ENCODE peak calls at places on chromosomes 6 and 20, in nine cellular contexts. One of them, this sample, is unnamed.
A peak's percentile ranks its signal among the peaks of the same experiment; 100 is the strongest.

GRCh38 chr20:6590891-6591679 is 176.4 kb upstream of the BMP2 start:
- DNase-seq in CD8-positive, alpha-beta T cell: no peak
- DNase-seq in left ventricle myocardium inferior: no peak
- DNase-seq in fibroblast of lung: peak; percentile 91
- DNase-seq in endothelial cell: no peak
- DNase-seq in AG10803: peak; percentile 73
- DNase-seq in LNCaP clone FGC: peak; percentile 32
- DNase-seq in GM13976: no peak
- DNase-seq in progenitor cell of endocrine pancreas: no peak
- DNase-seq in this sample: no peak

GRCh38 chr6:108896111-108896661 is 48.0 kb downstream of the ARMC2 start:
- DNase-seq in CD8-positive, alpha-beta T cell: no peak
- DNase-seq in left ventricle myocardium inferior: no peak
- DNase-seq in fibroblast of lung: peak; percentile 94
- DNase-seq in endothelial cell: no peak
- DNase-seq in AG10803: peak; percentile 94
- DNase-seq in LNCaP clone FGC: no peak
- DNase-seq in GM13976: no peak
- DNase-seq in progenitor cell of endocrine pancreas: no peak
- DNase-seq in this sample: no peak

GRCh38 chr6:35367646-35368037 is 25.3 kb downstream of the PPARD start:
- DNase-seq in CD8-positive, alpha-beta T cell: no peak
- DNase-seq in left ventricle myocardium inferior: no peak
- DNase-seq in fibroblast of lung: no peak
- DNase-seq in endothelial cell: no peak
- DNase-seq in AG10803: no peak
- DNase-seq in LNCaP clone FGC: no peak
- DNase-seq in GM13976: no peak
- DNase-seq in progenitor cell of endocrine pancreas: no peak
- DNase-seq in this sample: no peak

GRCh38 chr6:166929534-166930189 is 26.7 kb downstream of the RNASET2 start:
- DNase-seq in CD8-positive, alpha-beta T cell: no peak
- DNase-seq in left ventricle myocardium inferior: no peak
- DNase-seq in fibroblast of lung: no peak
- DNase-seq in endothelial cell: no peak
- DNase-seq in AG10803: no peak
- DNase-seq in LNCaP clone FGC: peak; percentile 17
- DNase-seq in GM13976: peak; percentile 30
- DNase-seq in progenitor cell of endocrine pancreas: no peak
- DNase-seq in this sample: no peak

GRCh38 chr6:168096271-168096764 is 17.3 kb upstream of the FRMD1 start:
- DNase-seq in CD8-positive, alpha-beta T cell: no peak
- DNase-seq in left ventricle myocardium inferior: peak; percentile 11
- DNase-seq in fibroblast of lung: no peak
- DNase-seq in endothelial cell: no peak
- DNase-seq in AG10803: no peak
- DNase-seq in LNCaP clone FGC: no peak
- DNase-seq in GM13976: no peak
- DNase-seq in progenitor cell of endocrine pancreas: no peak
- DNase-seq in this sample: no peak

GRCh38 chr20:17928211-17928611 is 40.4 kb downstream of the SNX5 start:
- DNase-seq in CD8-positive, alpha-beta T cell: no peak
- DNase-seq in left ventricle myocardium inferior: no peak
- DNase-seq in fibroblast of lung: no peak
- DNase-seq in endothelial cell: no peak
- DNase-seq in AG10803: no peak
- DNase-seq in LNCaP clone FGC: no peak
- DNase-seq in GM13976: no peak
- DNase-seq in progenitor cell of endocrine pancreas: no peak
- DNase-seq in this sample: no peak

GRCh38 chr6:169292340-169293124 is 38.9 kb upstream of the THBS2 start:
- DNase-seq in CD8-positive, alpha-beta T cell: no peak
- DNase-seq in left ventricle myocardium inferior: no peak
- DNase-seq in fibroblast of lung: peak; percentile 93
- DNase-seq in endothelial cell: no peak
- DNase-seq in AG10803: peak; percentile 95
- DNase-seq in LNCaP clone FGC: no peak
- DNase-seq in GM13976: no peak
- DNase-seq in progenitor cell of endocrine pancreas: no peak
- DNase-seq in this sample: no peak

GRCh38 chr6:120935007-120935406 is 399.3 kb downstream of the TBC1D32 start:
- DNase-seq in CD8-positive, alpha-beta T cell: no peak
- DNase-seq in left ventricle myocardium inferior: no peak
- DNase-seq in fibroblast of lung: no peak
- DNase-seq in endothelial cell: no peak
- DNase-seq in AG10803: no peak
- DNase-seq in LNCaP clone FGC: no peak
- DNase-seq in GM13976: no peak
- DNase-seq in progenitor cell of endocrine pancreas: no peak
- DNase-seq in this sample: no peak

GRCh38 chr20:37577972-37578371 is 50.3 kb upstream of the BLCAP start:
- DNase-seq in CD8-positive, alpha-beta T cell: no peak
- DNase-seq in left ventricle myocardium inferior: no peak
- DNase-seq in fibroblast of lung: no peak
- DNase-seq in endothelial cell: no peak
- DNase-seq in AG10803: no peak
- DNase-seq in LNCaP clone FGC: no peak
- DNase-seq in GM13976: no peak
- DNase-seq in progenitor cell of endocrine pancreas: no peak
- DNase-seq in this sample: no peak

GRCh38 chr6:160036790-160037206 is 67.9 kb downstream of the IGF2R start:
- DNase-seq in CD8-positive, alpha-beta T cell: no peak
- DNase-seq in left ventricle myocardium inferior: peak; percentile 38
- DNase-seq in fibroblast of lung: peak; percentile 85
- DNase-seq in endothelial cell: no peak
- DNase-seq in AG10803: peak; percentile 88
- DNase-seq in LNCaP clone FGC: no peak
- DNase-seq in GM13976: no peak
- DNase-seq in progenitor cell of endocrine pancreas: no peak
- DNase-seq in this sample: no peak

GRCh38 chr6:112571886-112572285 is 224.8 kb downstream of the RFPL4B start:
- DNase-seq in CD8-positive, alpha-beta T cell: no peak
- DNase-seq in left ventricle myocardium inferior: no peak
- DNase-seq in fibroblast of lung: peak; percentile 97
- DNase-seq in endothelial cell: no peak
- DNase-seq in AG10803: peak; percentile 90
- DNase-seq in LNCaP clone FGC: peak; percentile 21
- DNase-seq in GM13976: no peak
- DNase-seq in progenitor cell of endocrine pancreas: no peak
- DNase-seq in this sample: no peak

GRCh38 chr20:63739129-63740069 is at the start of gene SLC2A4RG:
- DNase-seq in CD8-positive, alpha-beta T cell: peak; percentile 66
- DNase-seq in left ventricle myocardium inferior: peak; percentile 84
- DNase-seq in fibroblast of lung: peak; percentile 63
- DNase-seq in endothelial cell: peak; percentile 75
- DNase-seq in AG10803: peak; percentile 74
- DNase-seq in LNCaP clone FGC: no peak
- DNase-seq in GM13976: peak; percentile 98
- DNase-seq in progenitor cell of endocrine pancreas: peak; percentile 51
- DNase-seq in this sample: peak; percentile 97

GRCh38 chr6:40819182-40819834 is 219.7 kb downstream of the UNC5CL start:
- DNase-seq in CD8-positive, alpha-beta T cell: no peak
- DNase-seq in left ventricle myocardium inferior: no peak
- DNase-seq in fibroblast of lung: no peak
- DNase-seq in endothelial cell: no peak
- DNase-seq in AG10803: peak; percentile 17
- DNase-seq in LNCaP clone FGC: no peak
- DNase-seq in GM13976: no peak
- DNase-seq in progenitor cell of endocrine pancreas: no peak
- DNase-seq in this sample: no peak

GRCh38 chr6:169724554-169725269 is 412 bp upstream of the PHF10 start:
- DNase-seq in CD8-positive, alpha-beta T cell: peak; percentile 74
- DNase-seq in left ventricle myocardium inferior: peak; percentile 53
- DNase-seq in fibroblast of lung: peak; percentile 47
- DNase-seq in endothelial cell: peak; percentile 68
- DNase-seq in AG10803: peak; percentile 9
- DNase-seq in LNCaP clone FGC: no peak
- DNase-seq in GM13976: peak; percentile 81
- DNase-seq in progenitor cell of endocrine pancreas: peak; percentile 83
- DNase-seq in this sample: peak; percentile 75

GRCh38 chr6:127854009-127854408 is 46.8 kb downstream of the THEMIS start:
- DNase-seq in CD8-positive, alpha-beta T cell: no peak
- DNase-seq in left ventricle myocardium inferior: no peak
- DNase-seq in fibroblast of lung: no peak
- DNase-seq in endothelial cell: no peak
- DNase-seq in AG10803: no peak
- DNase-seq in LNCaP clone FGC: no peak
- DNase-seq in GM13976: no peak
- DNase-seq in progenitor cell of endocrine pancreas: no peak
- DNase-seq in this sample: no peak

GRCh38 chr6:26351544-26351953 is 13.4 kb upstream of the BTN3A2 start:
- DNase-seq in CD8-positive, alpha-beta T cell: no peak
- DNase-seq in left ventricle myocardium inferior: no peak
- DNase-seq in fibroblast of lung: peak; percentile 98
- DNase-seq in endothelial cell: no peak
- DNase-seq in AG10803: peak; percentile 90
- DNase-seq in LNCaP clone FGC: no peak
- DNase-seq in GM13976: no peak
- DNase-seq in progenitor cell of endocrine pancreas: no peak
- DNase-seq in this sample: no peak

GRCh38 chr6:84791233-84791632 is 26.8 kb upstream of the TBX18 start:
- DNase-seq in CD8-positive, alpha-beta T cell: no peak
- DNase-seq in left ventricle myocardium inferior: no peak
- DNase-seq in fibroblast of lung: no peak
- DNase-seq in endothelial cell: no peak
- DNase-seq in AG10803: peak; percentile 15
- DNase-seq in LNCaP clone FGC: no peak
- DNase-seq in GM13976: no peak
- DNase-seq in progenitor cell of endocrine pancreas: no peak
- DNase-seq in this sample: no peak

GRCh38 chr6:143592335-143592734 is 80.8 kb upstream of the FUCA2 start:
- DNase-seq in CD8-positive, alpha-beta T cell: no peak
- DNase-seq in left ventricle myocardium inferior: no peak
- DNase-seq in fibroblast of lung: no peak
- DNase-seq in endothelial cell: peak; percentile 9
- DNase-seq in AG10803: no peak
- DNase-seq in LNCaP clone FGC: no peak
- DNase-seq in GM13976: no peak
- DNase-seq in progenitor cell of endocrine pancreas: no peak
- DNase-seq in this sample: no peak
- TF ChIP-seq CTCF in CD8-positive, alpha-beta T cell: peak; percentile 32
- TF ChIP-seq CTCF in left ventricle myocardium inferior: no peak
- TF ChIP-seq CTCF in fibroblast of lung: peak; percentile 37
- TF ChIP-seq CTCF in endothelial cell: peak; percentile 66
- TF ChIP-seq CTCF in AG10803: no peak
- TF ChIP-seq CTCF in LNCaP clone FGC: peak; percentile 28
- TF ChIP-seq CTCF in GM13976: no peak
- TF ChIP-seq CTCF in progenitor cell of endocrine pancreas: peak; percentile 40
- TF ChIP-seq CTCF in this sample: no peak

GRCh38 chr6:21332077-21332476 is 261.5 kb upstream of the SOX4 start:
- DNase-seq in CD8-positive, alpha-beta T cell: no peak
- DNase-seq in left ventricle myocardium inferior: no peak
- DNase-seq in fibroblast of lung: no peak
- DNase-seq in endothelial cell: no peak
- DNase-seq in AG10803: no peak
- DNase-seq in LNCaP clone FGC: no peak
- DNase-seq in GM13976: no peak
- DNase-seq in progenitor cell of endocrine pancreas: no peak
- DNase-seq in this sample: no peak
- TF ChIP-seq CTCF in CD8-positive, alpha-beta T cell: no peak
- TF ChIP-seq CTCF in left ventricle myocardium inferior: no peak
- TF ChIP-seq CTCF in fibroblast of lung: no peak
- TF ChIP-seq CTCF in endothelial cell: no peak
- TF ChIP-seq CTCF in AG10803: no peak
- TF ChIP-seq CTCF in LNCaP clone FGC: no peak
- TF ChIP-seq CTCF in GM13976: no peak
- TF ChIP-seq CTCF in progenitor cell of endocrine pancreas: no peak
- TF ChIP-seq CTCF in this sample: no peak

DNA sequence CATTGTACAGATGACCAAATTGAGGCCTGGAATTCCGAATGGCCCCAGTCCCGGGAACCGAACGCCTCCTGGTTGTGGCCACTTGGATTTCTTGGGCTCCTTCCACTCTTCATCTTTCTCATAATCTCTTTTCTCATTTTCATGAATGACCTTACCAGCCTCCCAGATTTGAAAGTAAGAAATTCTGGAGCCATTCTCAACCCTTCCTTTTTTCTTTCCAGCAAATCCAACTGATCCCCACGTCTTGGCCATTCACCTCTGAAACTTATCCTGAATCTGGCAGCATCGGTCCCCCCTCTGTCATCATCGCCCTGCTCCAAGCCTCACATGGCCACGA is 5.9 kb upstream of the SLC12A5 start:
- DNase-seq in CD8-positive, alpha-beta T cell: no peak
- DNase-seq in left ventricle myocardium inferior: no peak
- DNase-seq in fibroblast of lung: no peak
- DNase-seq in endothelial cell: no peak
- DNase-seq in AG10803: no peak
- DNase-seq in LNCaP clone FGC: no peak
- DNase-seq in GM13976: no peak
- DNase-seq in progenitor cell of endocrine pancreas: no peak
- DNase-seq in this sample: no peak
- TF ChIP-seq CTCF in CD8-positive, alpha-beta T cell: peak; percentile 9
- TF ChIP-seq CTCF in left ventricle myocardium inferior: no peak
- TF ChIP-seq CTCF in fibroblast of lung: no peak
- TF ChIP-seq CTCF in endothelial cell: no peak
- TF ChIP-seq CTCF in AG10803: no peak
- TF ChIP-seq CTCF in LNCaP clone FGC: no peak
- TF ChIP-seq CTCF in GM13976: no peak
- TF ChIP-seq CTCF in progenitor cell of endocrine pancreas: no peak
- TF ChIP-seq CTCF in this sample: no peak

GRCh38 chr6:140001005-140001404 is 626.6 kb upstream of the CITED2 start:
- DNase-seq in CD8-positive, alpha-beta T cell: no peak
- DNase-seq in left ventricle myocardium inferior: no peak
- DNase-seq in fibroblast of lung: no peak
- DNase-seq in endothelial cell: no peak
- DNase-seq in AG10803: no peak
- DNase-seq in LNCaP clone FGC: no peak
- DNase-seq in GM13976: no peak
- DNase-seq in progenitor cell of endocrine pancreas: no peak
- DNase-seq in this sample: no peak

GRCh38 chr6:140001851-140002301 is 627.4 kb upstream of the CITED2 start:
- DNase-seq in CD8-positive, alpha-beta T cell: no peak
- DNase-seq in left ventricle myocardium inferior: no peak
- DNase-seq in fibroblast of lung: peak; percentile 43
- DNase-seq in endothelial cell: no peak
- DNase-seq in AG10803: peak; percentile 89
- DNase-seq in LNCaP clone FGC: no peak
- DNase-seq in GM13976: no peak
- DNase-seq in progenitor cell of endocrine pancreas: no peak
- DNase-seq in this sample: no peak

GRCh38 chr6:139990865-139991264 is 616.4 kb upstream of the CITED2 start:
- DNase-seq in CD8-positive, alpha-beta T cell: no peak
- DNase-seq in left ventricle myocardium inferior: no peak
- DNase-seq in fibroblast of lung: no peak
- DNase-seq in endothelial cell: no peak
- DNase-seq in AG10803: peak; percentile 58
- DNase-seq in LNCaP clone FGC: no peak
- DNase-seq in GM13976: no peak
- DNase-seq in progenitor cell of endocrine pancreas: no peak
- DNase-seq in this sample: no peak

DNA sequence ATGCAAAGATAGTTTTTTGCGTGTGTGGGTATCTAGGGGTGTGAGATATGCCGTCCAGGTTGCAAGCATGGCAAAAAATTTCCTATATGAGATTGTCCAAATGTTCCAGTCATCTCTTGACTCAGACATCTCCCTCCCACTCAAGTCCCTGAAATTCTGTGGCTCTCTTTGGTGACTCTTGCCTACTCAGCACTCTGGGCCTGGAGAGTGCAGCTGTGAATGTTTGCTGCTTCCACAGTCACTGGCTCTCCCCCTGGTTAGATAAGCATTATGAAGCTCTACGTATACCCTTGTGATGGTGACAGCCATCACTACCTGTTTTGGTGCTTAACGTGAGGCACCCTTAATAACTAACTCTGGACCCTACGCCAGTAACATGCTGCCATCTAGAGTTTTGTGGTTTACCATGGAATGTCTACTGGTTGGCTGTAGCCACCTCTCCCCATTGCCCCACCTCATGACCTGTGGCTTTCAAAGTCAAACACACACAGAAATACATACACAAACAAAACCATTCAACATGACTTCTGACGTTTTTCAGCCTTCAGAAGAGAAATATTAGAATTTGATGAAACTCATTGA is 621.9 kb upstream of the CITED2 start:
- DNase-seq in CD8-positive, alpha-beta T cell: no peak
- DNase-seq in left ventricle myocardium inferior: no peak
- DNase-seq in fibroblast of lung: peak; percentile 31
- DNase-seq in endothelial cell: no peak
- DNase-seq in AG10803: no peak
- DNase-seq in LNCaP clone FGC: no peak
- DNase-seq in GM13976: no peak
- DNase-seq in progenitor cell of endocrine pancreas: no peak
- DNase-seq in this sample: peak; percentile 15
- TF ChIP-seq CTCF in CD8-positive, alpha-beta T cell: no peak
- TF ChIP-seq CTCF in left ventricle myocardium inferior: peak; percentile 12
- TF ChIP-seq CTCF in fibroblast of lung: no peak
- TF ChIP-seq CTCF in endothelial cell: no peak
- TF ChIP-seq CTCF in AG10803: no peak
- TF ChIP-seq CTCF in LNCaP clone FGC: peak; percentile 18
- TF ChIP-seq CTCF in GM13976: peak; percentile 12
- TF ChIP-seq CTCF in progenitor cell of endocrine pancreas: peak; percentile 23
- TF ChIP-seq CTCF in this sample: no peak

This sample was measured in GM10248.